ENCODE peak calls at places on chromosomes 7 and 10, in five cellular contexts. E, S, Y, C and K are unnamed samples.

GRCh38 chr10:43237631-43238446 is 29.0 kb downstream of the RASGEF1A start:
- DNase-seq in E (no peak), S (no peak), Y (no peak), C (no peak), K (no peak)

GRCh38 chr7:135260470-135260869 is 26.8 kb downstream of the STRA8 start:
- DNase-seq in E (no peak), S (no peak), Y (no peak), C (no peak), K (no peak)

GRCh38 chr7:31109751-31110150 is 57.6 kb downstream of the ADCYAP1R1 start:
- DNase-seq in E (no peak), S (no peak), Y (no peak), C (no peak), K (no peak)

GRCh38 chr7:23469961-23470250 is 385 bp downstream of the IGF2BP3 start:
- DNase-seq in E (no peak), S (no peak), Y (no peak), C (no peak), K (no peak)

GRCh38 chr7:129066290-129067131 is 11.6 kb upstream of the TNPO3 start:
- DNase-seq in E (peak), S (no peak), Y (peak), C (no peak), K (no peak)

GRCh38 chr7:100486753-100487446 is 3.2 kb downstream of the NYAP1 start:
- DNase-seq in E (peak), S (peak), Y (peak), C (no peak), K (no peak)

GRCh38 chr10:129393812-129394211 is 73.2 kb upstream of the MGMT start:
- DNase-seq in E (no peak), S (no peak), Y (no peak), C (no peak), K (no peak)

GRCh38 chr10:74078037-74078436 is 72.6 kb downstream of the AP3M1 start:
- DNase-seq in E (peak), S (no peak), Y (no peak), C (no peak), K (peak)

DNA sequence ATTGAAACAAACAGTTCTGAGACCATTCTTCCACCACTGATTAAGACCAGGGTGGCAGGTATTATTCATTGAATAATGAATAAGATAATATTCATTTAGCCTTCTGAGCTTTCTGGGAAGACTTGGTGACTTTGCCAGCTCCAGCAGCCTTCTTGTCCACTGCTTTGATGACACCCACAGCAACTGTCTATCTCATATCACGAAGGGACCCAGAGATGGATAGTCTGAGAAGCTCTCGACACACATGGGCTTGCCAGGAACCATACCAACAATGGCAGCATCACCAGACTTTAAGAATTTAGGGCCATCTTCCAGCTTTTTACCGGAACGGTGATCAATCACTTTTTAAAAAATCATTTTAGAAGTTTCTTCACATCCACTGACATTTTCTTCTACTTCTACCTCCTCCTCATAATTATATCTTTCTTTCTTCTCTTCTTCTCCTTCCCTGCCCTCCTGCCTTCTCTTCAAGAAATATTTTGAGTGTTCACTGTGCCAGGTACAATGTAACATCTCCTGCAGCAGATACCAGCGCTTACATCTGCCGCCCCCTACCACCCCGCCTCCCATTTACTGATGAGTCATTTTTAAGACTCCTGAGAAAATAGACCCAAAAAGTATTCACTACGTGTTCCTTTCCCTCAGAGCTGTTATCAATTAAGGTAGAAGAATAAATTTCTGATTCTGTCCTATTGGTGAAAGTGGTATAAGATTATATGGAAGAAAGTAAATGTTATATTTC is 101.7 kb downstream of the VTI1A start:
- DNase-seq in E (no peak), S (no peak), Y (peak), C (no peak), K (no peak)
- TF ChIP-seq MXI1 in E (no peak), S (no peak), Y (no peak), C (no peak), K (no peak)

DNA sequence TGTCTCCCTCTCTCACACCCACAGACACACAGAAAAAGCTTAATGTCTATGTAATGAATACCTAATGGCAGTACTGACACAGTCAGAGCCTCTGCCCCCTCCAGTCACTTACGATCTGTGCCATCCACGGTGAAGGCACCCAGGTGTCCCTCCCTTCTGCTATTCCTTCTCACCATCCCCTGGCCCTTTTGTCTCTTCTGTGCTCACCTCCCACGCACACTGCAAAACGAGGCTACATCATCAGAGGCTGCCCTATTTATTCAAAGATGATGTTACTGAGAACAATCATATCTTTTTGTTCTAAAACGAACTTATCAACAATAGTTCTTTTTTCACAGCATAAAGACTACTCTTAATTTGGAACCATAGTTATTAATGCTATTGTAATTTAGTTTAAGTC is 246.9 kb upstream of the MKLN1 start:
- DNase-seq in E (no peak), S (no peak), Y (no peak), C (no peak), K (no peak)
- TF ChIP-seq MXI1 in E (no peak), S (no peak), Y (no peak), C (no peak), K (no peak)

GRCh38 chr7:43764807-43765491 is 6.5 kb downstream of the BLVRA start:
- DNase-seq in E (peak), S (no peak), Y (no peak), C (peak), K (no peak)
- TF ChIP-seq MXI1 in E (no peak), S (no peak), Y (no peak), C (no peak), K (no peak)

GRCh38 chr7:131011976-131012375 is 278.0 kb upstream of the KLF14 start:
- DNase-seq in E (peak), S (no peak), Y (no peak), C (no peak), K (no peak)
- TF ChIP-seq MXI1 in E (no peak), S (no peak), Y (no peak), C (no peak), K (no peak)

DNA sequence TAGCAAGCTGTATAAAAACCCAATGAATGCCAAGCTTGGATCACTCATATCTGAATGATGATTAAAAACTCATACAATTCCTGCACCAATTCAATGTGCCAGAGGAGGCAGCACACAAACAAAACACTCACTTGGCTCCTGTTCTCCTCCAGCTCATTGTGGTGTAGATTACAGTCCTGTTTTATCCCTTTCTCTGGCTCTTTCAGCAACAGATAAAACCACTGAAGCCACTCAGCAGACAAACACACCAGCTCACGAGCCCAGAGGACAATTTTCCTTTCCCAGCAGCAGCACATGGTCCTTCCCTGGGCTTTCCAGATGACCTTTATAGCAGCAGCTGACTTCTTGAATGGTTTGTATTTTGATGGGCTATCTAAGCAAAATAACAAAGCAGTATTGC is 107.3 kb upstream of the STARD3NL start:
- DNase-seq in E (peak), S (peak), Y (peak), C (no peak), K (no peak)
- TF ChIP-seq MXI1 in E (no peak), S (peak), Y (no peak), C (no peak), K (no peak)

DNA sequence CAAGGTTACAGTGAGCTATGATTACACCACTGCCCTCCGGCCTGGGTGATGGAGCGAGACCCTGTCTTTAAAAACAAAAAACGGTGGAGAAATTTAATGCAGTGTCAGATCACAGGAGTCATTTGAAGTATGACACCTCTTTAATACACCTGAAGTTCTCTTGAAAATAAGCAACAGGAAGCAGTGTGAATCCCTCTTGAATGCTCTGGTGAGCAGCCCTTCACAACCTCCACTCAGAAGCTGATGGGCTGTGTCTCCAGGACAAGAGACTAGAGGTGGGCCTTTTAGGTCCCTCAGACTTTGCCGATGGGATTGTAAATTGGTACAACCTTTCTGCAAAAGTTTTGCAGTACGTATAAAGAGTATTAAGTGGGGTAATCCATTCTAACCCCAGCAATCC is 50.1 kb downstream of the CYP26A1 start:
- DNase-seq in E (no peak), S (no peak), Y (no peak), C (no peak), K (no peak)
- TF ChIP-seq MXI1 in E (no peak), S (no peak), Y (no peak), C (no peak), K (no peak)

GRCh38 chr7:121558288-121558687 is 162.2 kb upstream of the FAM3C start:
- DNase-seq in E (no peak), S (no peak), Y (peak), C (no peak), K (no peak)

GRCh38 chr7:121563177-121563576 is 167.1 kb upstream of the FAM3C start:
- DNase-seq in E (no peak), S (no peak), Y (no peak), C (no peak), K (no peak)

GRCh38 chr7:121557034-121557892 is 161.2 kb upstream of the FAM3C start:
- DNase-seq in E (no peak), S (no peak), Y (no peak), C (no peak), K (no peak)

GRCh38 chr7:121562274-121562673 is 166.2 kb upstream of the FAM3C start:
- DNase-seq in E (peak), S (no peak), Y (no peak), C (no peak), K (no peak)

GRCh38 chr7:121561717-121562116 is 165.6 kb upstream of the FAM3C start:
- DNase-seq in E (no peak), S (no peak), Y (no peak), C (no peak), K (no peak)
- TF ChIP-seq MXI1 in E (no peak), S (no peak), Y (no peak), C (no peak), K (no peak)

DNA sequence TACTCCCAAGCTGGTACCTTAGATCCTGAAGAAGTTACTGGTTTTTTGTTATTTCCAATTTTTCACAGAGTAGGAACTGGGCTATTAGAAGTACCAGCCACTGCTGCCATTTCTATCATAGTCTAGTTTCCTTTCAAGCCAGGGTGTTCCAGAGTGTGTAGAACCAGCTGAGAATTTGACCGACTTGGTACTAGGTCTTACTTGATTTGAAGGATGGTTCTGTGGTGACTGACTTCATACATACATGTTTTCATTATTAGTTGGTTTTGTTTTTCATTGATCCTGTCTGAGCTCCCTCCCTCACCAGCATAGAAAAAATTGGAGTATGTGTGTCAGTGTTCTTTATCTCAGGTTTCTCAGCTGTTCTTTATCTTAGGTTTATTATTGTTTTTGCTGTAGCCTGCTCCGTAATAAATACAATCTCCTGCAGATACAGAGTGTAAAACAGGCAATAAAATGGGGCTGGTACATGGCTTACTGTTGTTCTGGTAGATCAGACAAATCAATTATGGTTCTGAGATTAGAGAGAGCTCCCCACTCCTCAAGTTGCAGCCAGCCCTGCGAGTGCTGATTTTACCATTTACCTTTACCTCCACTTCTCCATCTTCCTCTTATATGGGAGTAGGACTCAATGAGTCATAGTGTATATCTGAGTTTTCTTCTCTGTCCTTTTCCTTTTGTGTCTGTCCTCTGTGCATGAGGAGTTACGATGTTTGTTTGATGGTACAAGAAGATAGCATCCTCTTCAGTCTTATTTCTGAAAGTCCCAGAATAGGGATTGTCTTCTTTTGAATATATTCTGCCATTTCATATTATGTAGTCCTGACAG is 122.6 kb downstream of the LRRC4 start:
- DNase-seq in E (peak), S (no peak), Y (no peak), C (no peak), K (no peak)
- TF ChIP-seq MXI1 in E (no peak), S (no peak), Y (no peak), C (no peak), K (no peak)

GRCh38 chr7:157076466-157076865 is 62.3 kb upstream of the UBE3C start:
- DNase-seq in E (no peak), S (no peak), Y (no peak), C (no peak), K (no peak)

GRCh38 chr7:157077986-157078644 is 60.6 kb upstream of the UBE3C start:
- DNase-seq in E (no peak), S (peak), Y (peak), C (no peak), K (no peak)

GRCh38 chr7:157073949-157074624 is 63.6 kb upstream of the MNX1 start:
- DNase-seq in E (no peak), S (no peak), Y (no peak), C (no peak), K (no peak)

GRCh38 chr7:157079116-157079515 is 59.6 kb upstream of the UBE3C start:
- DNase-seq in E (no peak), S (no peak), Y (peak), C (no peak), K (no peak)

GRCh38 chr7:157077021-157077420 is 61.7 kb upstream of the UBE3C start:
- DNase-seq in E (no peak), S (no peak), Y (peak), C (no peak), K (no peak)
- TF ChIP-seq MXI1 in E (no peak), S (no peak), Y (no peak), C (no peak), K (no peak)